ENCODE peak calls at places on chromosomes 7 and 10, in five cellular contexts. C is HCT116, P is K562, G is heart right ventricle, E is stomach. R is an unnamed sample. For H3K4me1, the result is how much of the 10 kb centered on the place peaks cover.

GRCh38 chr10:115082521-115082920 is 10.6 kb upstream of the ATRNL1 start:
- DNase-seq in E (no peak), P (no peak), G (no peak), C (no peak), R (no peak)

GRCh38 chr7:28041508-28042314 is 138.9 kb downstream of the JAZF1 start:
- DNase-seq in P (no peak), G (no peak), C (peak), E (no peak), R (peak)

GRCh38 chr7:98374285-98374680 is 26.6 kb downstream of the BAIAP2L1 start:
- DNase-seq in E (no peak), P (no peak), G (no peak), C (no peak), R (no peak)

GRCh38 chr7:130994378-130995115 is 260.5 kb upstream of the KLF14 start:
- DNase-seq in E (peak), G (peak), P (no peak), C (no peak), R (peak)

GRCh38 chr10:31706921-31707571 is 221.6 kb downstream of the ARHGAP12 start:
- DNase-seq in P (no peak), C (no peak), E (no peak), G (peak), R (peak)

GRCh38 chr10:131810036-131810804 is 90.6 kb upstream of the PPP2R2D start:
- DNase-seq in P (no peak), G (no peak), C (no peak), E (peak), R (no peak)

GRCh38 chr10:3760083-3760482 is 24.9 kb downstream of the KLF6 start:
- DNase-seq in E (no peak), G (no peak), C (no peak), P (no peak), R (no peak)

GRCh38 chr10:68406815-68407585 is at the start of gene RUFY2:
- DNase-seq in P (peak), E (peak), G (peak), C (peak), R (peak)

GRCh38 chr7:95772298-95772770 is at the start of gene DYNC1I1:
- DNase-seq in C (no peak), P (peak), G (peak), E (peak), R (peak)

GRCh38 chr7:34949356-34949755 is 87.9 kb downstream of the DPY19L1 start:
- DNase-seq in P (no peak), E (no peak), G (no peak), C (no peak), R (no peak)

GRCh38 chr10:102502029-102502336 is 529 bp downstream of the ACTR1A start:
- DNase-seq in E (peak), C (peak), G (peak), P (peak), R (peak)

GRCh38 chr10:32141018-32141807 is 85.0 kb upstream of the KIF5B start:
- DNase-seq in P (no peak), E (peak), C (no peak), G (no peak), R (no peak)

GRCh38 chr7:100126239-100126930 is 382 bp upstream of the MBLAC1 start:
- DNase-seq in C (no peak), E (no peak), P (no peak), G (no peak), R (no peak)

GRCh38 chr10:24208661-24209420 is at the start of gene KIAA1217:
- DNase-seq in G (peak), P (no peak), E (peak), C (no peak), R (peak)

GRCh38 chr7:37448637-37449331 is at the start of gene ELMO1:
- DNase-seq in C (no peak), G (peak), P (peak), E (peak), R (peak)

GRCh38 chr7:4650471-4651047 is 31.5 kb upstream of the FOXK1 start:
- DNase-seq in G (peak), E (no peak), P (no peak), C (no peak), R (no peak)

GRCh38 chr7:44469461-44469860 is 21.0 kb downstream of the NUDCD3 start:
- DNase-seq in P (no peak), C (no peak), E (no peak), G (no peak), R (no peak)

GRCh38 chr10:93068411-93069244 is 5.1 kb upstream of the CYP26A1 start:
- DNase-seq in P (no peak), E (no peak), G (no peak), C (no peak), R (peak)
- TF ChIP-seq CTCF in P (no peak), E (no peak), G (no peak), C (no peak), R (no peak)

GRCh38 chr10:122299423-122300075 is 28.5 kb downstream of the BTBD16 start:
- DNase-seq in E (no peak), P (no peak), C (no peak), G (no peak), R (no peak)
- H3K27ac ChIP-seq in E (no peak), P (no peak), C (no peak), G (no peak), R (no peak)

GRCh38 chr7:36286241-36286640 is 103.4 kb upstream of the ANLN start:
- DNase-seq in E (no peak), G (no peak), P (no peak), C (no peak), R (no peak)
- H3K4me1 ChIP-seq in E (under half), G (half or more), P (under half), C (under half), R (under half)

GRCh38 chr10:108544500-108545120 is 1378.7 kb downstream of the XPNPEP1 start:
- DNase-seq in E (peak), C (no peak), P (peak), G (peak), R (peak)
- TF ChIP-seq CTCF in E (peak), C (peak), P (peak), G (peak), R (peak)

DNA sequence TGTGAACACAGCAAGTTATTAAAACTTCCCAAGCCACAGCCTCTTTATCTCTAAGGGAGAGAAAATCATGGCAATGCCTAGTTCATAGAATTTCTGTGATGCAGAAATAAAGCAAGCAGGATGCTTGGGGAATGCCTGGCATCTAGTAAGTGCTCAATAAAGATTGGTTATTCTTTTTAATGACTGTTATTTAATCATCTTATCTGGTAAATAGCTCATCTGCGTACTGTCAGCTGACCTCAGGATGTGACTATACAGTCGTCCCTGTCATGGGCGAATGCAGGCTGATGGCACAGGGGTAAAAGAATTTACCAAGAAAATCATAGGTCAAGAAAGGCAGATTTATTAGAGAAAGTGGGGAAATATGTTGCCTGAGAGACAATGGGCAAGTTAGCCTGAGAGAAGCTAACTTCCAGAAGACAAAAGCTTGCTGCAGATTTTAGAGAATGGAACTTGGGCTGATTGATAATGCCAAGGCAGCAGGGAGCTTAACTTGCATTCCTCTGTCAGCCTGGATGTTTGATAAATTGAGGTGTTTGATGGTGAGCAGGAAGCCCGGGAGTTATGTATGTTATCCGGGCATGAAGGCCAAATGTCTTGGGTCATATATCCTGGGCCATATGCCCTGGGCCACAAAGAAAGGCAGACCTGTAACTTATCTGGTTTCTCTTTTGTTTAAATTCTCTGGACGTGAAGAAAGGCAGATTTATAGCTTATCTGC is 126.0 kb downstream of the KCNMA1 start:
- DNase-seq in G (no peak), E (no peak), P (no peak), C (no peak), R (peak)
- H3K27ac ChIP-seq in G (no peak), E (peak), P (no peak), C (no peak), R (no peak)

R was measured in cardiac muscle cell.